ENCODE peak calls at places on chromosomes 1 and 21, in nine cellular contexts. J is hepatocyte, W is epithelial cell of esophagus, D is suprapubic skin, Y is spleen, G is transverse colon, C is choroid plexus epithelial cell, X is IMR-90, B is tibial artery. Z is an unnamed sample.

GRCh38 chr1:110056776-110057175 is 13.7 kb downstream of the ALX3 start:
- DNase-seq in X (peak), Y (no peak), D (no peak), G (peak), B (no peak), J (no peak), W (peak), C (peak), Z (peak)

GRCh38 chr1:107076846-107077245 is 20.4 kb downstream of the PRMT6 start:
- DNase-seq in G (no peak), C (peak), X (peak), B (no peak), J (no peak), D (no peak), W (peak), Y (no peak), Z (peak)

GRCh38 chr1:38451541-38451993 is 405.0 kb upstream of the POU3F1 start:
- DNase-seq in D (no peak), C (peak), B (no peak), Y (no peak), G (no peak), J (peak), W (peak), X (peak), Z (peak)

GRCh38 chr1:76234061-76234460 is 159.5 kb downstream of the ST6GALNAC3 start:
- DNase-seq in B (no peak), X (no peak), W (no peak), D (no peak), C (no peak), Y (no peak), G (no peak), J (no peak), Z (no peak)

GRCh38 chr21:16308269-16308668 is 578.5 kb downstream of the USP25 start:
- DNase-seq in Y (no peak), D (no peak), W (peak), J (no peak), G (no peak), X (peak), C (peak), B (no peak), Z (peak)

GRCh38 chr1:116804736-116805135 is 50.5 kb downstream of the CD2 start:
- DNase-seq in X (no peak), D (no peak), Y (no peak), W (no peak), B (no peak), C (no peak), J (no peak), G (no peak), Z (no peak)

GRCh38 chr1:115505157-115505571 is 136.6 kb upstream of the VANGL1 start:
- DNase-seq in Y (no peak), J (no peak), C (no peak), B (no peak), G (no peak), X (peak), D (no peak), W (peak), Z (no peak)

GRCh38 chr1:116529199-116529616 is 41.6 kb downstream of the CD58 start:
- DNase-seq in Y (no peak), W (no peak), C (peak), D (no peak), X (peak), J (no peak), G (no peak), B (no peak), Z (peak)

GRCh38 chr1:40299366-40300248 is 17.5 kb downstream of the COL9A2 start:
- DNase-seq in C (peak), X (peak), W (no peak), G (no peak), J (no peak), B (no peak), Y (no peak), D (peak), Z (peak)

GRCh38 chr1:89050649-89051033 is 14.4 kb downstream of the GBP1 start:
- DNase-seq in J (no peak), Y (no peak), X (no peak), C (no peak), D (no peak), B (no peak), W (no peak), G (no peak), Z (no peak)

GRCh38 chr1:107993920-107994319 is 28.9 kb upstream of the VAV3 start:
- DNase-seq in J (peak), D (no peak), Y (no peak), B (no peak), W (peak), X (no peak), G (no peak), C (no peak), Z (no peak)

GRCh38 chr1:200364121-200364759 is 45.6 kb downstream of the ZNF281 start:
- DNase-seq in D (no peak), X (peak), G (no peak), C (peak), W (peak), J (no peak), B (no peak), Y (no peak), Z (peak)

GRCh38 chr1:30879940-30880339 is 28.6 kb downstream of the SDC3 start:
- DNase-seq in Y (no peak), J (peak), C (no peak), B (no peak), D (no peak), W (peak), G (no peak), X (no peak), Z (no peak)

DNA sequence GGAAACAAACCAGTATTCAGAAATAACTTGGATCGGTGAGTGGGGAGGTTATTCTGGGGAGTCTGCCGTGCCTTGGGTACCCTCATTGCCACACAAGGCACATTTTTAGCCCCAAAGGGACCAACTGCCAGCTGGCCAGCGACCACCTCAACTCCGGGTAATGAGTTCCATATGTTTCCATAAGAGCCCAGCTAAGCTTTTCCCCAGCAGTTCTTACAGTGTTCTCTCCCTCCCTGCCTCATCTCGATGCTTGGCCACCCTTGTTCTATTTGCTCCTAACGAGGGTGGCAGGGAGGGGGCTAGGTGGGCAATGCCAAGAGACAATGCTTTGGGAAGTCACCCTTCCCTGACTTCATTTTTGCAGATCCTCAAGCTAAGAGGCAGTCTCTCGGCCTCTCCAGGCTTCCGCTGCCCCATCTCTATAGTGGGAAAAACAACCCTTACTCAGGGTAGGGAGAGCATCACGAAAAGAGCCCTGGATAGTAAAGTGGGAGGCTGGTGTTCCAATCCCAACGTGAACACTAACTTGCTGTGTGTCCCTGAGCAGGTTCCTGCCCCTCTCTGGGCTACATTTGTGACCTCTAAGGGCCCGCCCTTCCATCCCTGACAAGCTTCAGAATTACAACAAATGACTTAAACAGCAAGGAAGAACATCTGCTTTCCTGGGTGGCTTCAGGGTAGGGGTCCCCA is 6.0 kb downstream of the ID3 start:
- DNase-seq in Y (no peak), J (no peak), W (no peak), D (no peak), B (no peak), C (no peak), G (no peak), X (no peak), Z (no peak)
- H3K4me3 ChIP-seq in Y (no peak), J (no peak), W (no peak), D (no peak), B (no peak), C (no peak), G (no peak), X (no peak), Z (no peak)

DNA sequence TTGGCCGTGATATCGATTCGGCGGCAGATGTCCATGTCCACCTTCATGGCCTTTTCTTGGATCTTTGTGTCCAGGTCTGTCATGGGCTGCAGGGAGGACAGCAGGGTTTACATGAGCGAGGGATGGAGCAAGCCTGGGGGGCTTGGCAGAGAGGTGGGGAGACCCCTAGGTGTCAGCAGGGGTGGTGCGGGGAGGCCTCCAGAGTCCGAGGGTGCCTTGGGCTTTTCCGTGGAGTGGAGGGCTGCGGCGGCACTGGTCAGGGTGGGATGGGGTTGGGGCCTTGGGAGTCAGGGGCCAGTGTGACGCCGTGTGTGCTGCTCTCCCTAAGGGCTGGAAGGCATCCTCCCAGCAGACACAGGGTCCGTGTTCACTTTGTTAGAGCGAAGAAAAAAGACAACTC is 16.1 kb upstream of the ALDH4A1 start:
- DNase-seq in D (no peak), W (no peak), J (no peak), Y (no peak), C (no peak), B (no peak), G (no peak), X (no peak), Z (no peak)
- TF ChIP-seq CTCF in D (no peak), W (no peak), J (no peak), Y (no peak), C (no peak), B (no peak), G (no peak), X (no peak), Z (no peak)

DNA sequence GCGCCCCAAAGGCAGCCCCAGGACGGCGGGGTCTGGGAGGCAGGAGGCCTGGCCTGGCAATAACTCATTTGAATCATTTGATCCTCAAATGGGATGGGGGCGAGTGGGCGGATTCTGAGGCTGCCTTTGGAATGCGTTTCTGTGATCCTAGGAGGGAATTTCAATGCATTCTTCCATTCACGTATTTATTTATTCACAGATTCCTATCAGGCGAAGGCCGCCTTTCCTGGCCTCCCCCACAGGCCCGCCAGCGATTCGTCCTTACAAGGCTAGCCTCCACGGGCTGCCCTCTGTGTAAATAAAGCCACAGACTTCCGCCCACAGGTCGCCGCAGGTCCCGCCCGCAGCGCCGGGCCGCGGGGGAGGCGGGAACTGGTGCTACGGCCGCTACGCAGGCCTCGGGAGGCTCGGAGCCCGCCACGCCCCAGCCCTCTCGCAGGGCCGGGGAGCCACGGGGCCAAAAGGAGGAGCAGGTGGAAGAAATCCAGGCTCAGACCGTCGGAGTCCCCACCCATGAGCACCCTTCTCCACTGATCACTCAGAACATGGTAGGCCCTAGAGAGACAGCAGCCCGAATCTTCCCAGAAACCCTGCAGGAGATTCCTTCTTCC is 31.3 kb upstream of the JUN start:
- DNase-seq in X (peak), J (peak), G (peak), Y (peak), D (peak), C (peak), B (peak), W (peak), Z (peak)
- H3K4me3 ChIP-seq in X (peak), J (peak), G (peak), Y (peak), D (peak), C (peak), B (peak), W (peak), Z (peak)

DNA sequence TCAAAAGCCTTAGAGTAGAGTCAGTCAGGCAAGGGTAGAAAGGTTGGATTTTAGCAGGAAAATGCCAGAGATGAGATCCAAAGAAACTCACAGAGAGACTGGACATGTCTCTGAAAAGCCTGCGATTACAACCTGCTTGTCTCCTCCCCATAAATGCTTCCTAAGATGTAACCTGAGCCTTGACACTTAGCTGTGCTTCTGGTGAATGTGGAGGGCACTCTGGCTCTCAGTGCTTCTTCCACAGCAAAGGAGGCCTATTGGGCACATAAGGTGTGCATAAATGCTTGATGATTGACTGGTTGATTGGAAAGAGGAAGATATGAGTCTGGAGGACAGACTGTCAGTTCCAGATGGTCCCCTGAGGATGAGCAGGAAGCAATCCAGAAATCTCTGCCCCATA is 236.3 kb upstream of the RRP15 start:
- DNase-seq in D (no peak), B (no peak), G (no peak), C (no peak), J (no peak), Y (no peak), X (no peak), W (no peak), Z (no peak)
- TF ChIP-seq CTCF in D (no peak), B (no peak), G (no peak), C (no peak), J (no peak), Y (no peak), X (no peak), W (no peak), Z (no peak)